ENCODE peak calls at places on chromosome 5, in ten cellular contexts. C, W, H, P, G, L, S, J, O and T are unnamed samples.

GRCh38 chr5:96052374-96052773 is 90.7 kb upstream of the ELL2 start:
- DNase-seq in C (no peak), W (no peak), H (no peak), P (no peak), G (no peak), L (no peak), S (no peak), J (no peak), O (no peak), T (no peak)

GRCh38 chr5:132020568-132021339 is 9.3 kb upstream of the ACSL6 start:
- DNase-seq in C (no peak), W (no peak), H (no peak), P (no peak), G (no peak), L (no peak), S (no peak), J (no peak), O (peak), T (no peak)

GRCh38 chr5:151063136-151063544 is 17.7 kb downstream of the TNIP1 start:
- DNase-seq in C (no peak), W (peak), H (no peak), P (no peak), G (peak), L (peak), S (no peak), J (peak), O (no peak), T (peak)

GRCh38 chr5:149073217-149073616 is 10.4 kb upstream of the SH3TC2 start:
- DNase-seq in C (no peak), W (no peak), H (no peak), P (no peak), G (no peak), L (no peak), S (no peak), J (no peak), O (no peak), T (no peak)

GRCh38 chr5:120436996-120437395 is 27.1 kb upstream of the PRR16 start:
- DNase-seq in C (no peak), W (no peak), H (no peak), P (no peak), G (peak), L (no peak), S (no peak), J (no peak), O (no peak), T (no peak)

GRCh38 chr5:10202089-10202753 is 47.5 kb downstream of the ATPSCKMT start:
- DNase-seq in C (no peak), W (no peak), H (no peak), P (no peak), G (no peak), L (no peak), S (no peak), J (no peak), O (no peak), T (no peak)

GRCh38 chr5:56589486-56589870 is 225.9 kb upstream of the MAP3K1 start:
- DNase-seq in C (no peak), W (no peak), H (no peak), P (no peak), G (no peak), L (no peak), S (no peak), J (no peak), O (no peak), T (no peak)

GRCh38 chr5:174528821-174529544 is 195.4 kb upstream of the MSX2 start:
- DNase-seq in C (no peak), W (no peak), H (no peak), P (no peak), G (no peak), L (no peak), S (no peak), J (no peak), O (no peak), T (no peak)